ENCODE peak calls at places on chromosome 11, in seven cellular contexts. Q, A, J, F, C, D and T are unnamed samples.

GRCh38 chr11:67640021-67640757 is 626 bp upstream of the TBX10 start:
- DNase-seq in A (peak), C (no peak), F (no peak), J (no peak), Q (peak), D (peak), T (peak)

GRCh38 chr11:3022300-3022967 is 30.3 kb upstream of the NAP1L4 start:
- DNase-seq in J (no peak), F (no peak), Q (peak), A (no peak), C (no peak), D (no peak), T (no peak)

GRCh38 chr11:129278586-129279319 is 86.6 kb upstream of the ARHGAP32 start:
- DNase-seq in J (no peak), C (no peak), F (no peak), D (peak), A (no peak), Q (no peak), T (peak)

GRCh38 chr11:102551188-102551781 is 20.7 kb upstream of the MMP7 start:
- DNase-seq in F (no peak), A (no peak), C (no peak), J (no peak), D (no peak), Q (no peak), T (peak)

GRCh38 chr11:128865490-128865889 is 1.6 kb downstream of the KCNJ1 start:
- DNase-seq in C (no peak), Q (no peak), J (no peak), F (no peak), A (no peak), D (no peak), T (peak)

GRCh38 chr11:47977651-47978050 is 2.7 kb upstream of the PTPRJ start:
- DNase-seq in A (no peak), D (no peak), C (no peak), F (no peak), J (no peak), Q (no peak), T (no peak)

GRCh38 chr11:67409781-67410368 is 5.6 kb upstream of the CARNS1 start:
- DNase-seq in D (no peak), J (no peak), Q (no peak), C (no peak), A (no peak), F (no peak), T (no peak)

GRCh38 chr11:3803726-3804510 is 4.4 kb upstream of the PGAP2 start:
- DNase-seq in F (no peak), A (no peak), Q (peak), D (peak), J (no peak), C (no peak), T (peak)

GRCh38 chr11:128942272-128942612 is 429 bp downstream of the TP53AIP1 start:
- DNase-seq in C (no peak), J (no peak), F (no peak), A (no peak), D (no peak), Q (no peak), T (no peak)

GRCh38 chr11:13883042-13883441 is 79.5 kb upstream of the SPON1 start:
- DNase-seq in J (no peak), F (no peak), A (no peak), C (no peak), Q (no peak), D (no peak), T (no peak)

GRCh38 chr11:71386232-71386631 is 62.0 kb downstream of the DHCR7 start:
- DNase-seq in F (no peak), A (no peak), C (no peak), Q (no peak), D (no peak), J (no peak), T (no peak)

GRCh38 chr11:91846664-91847063 is 378.0 kb upstream of the FAT3 start:
- DNase-seq in F (no peak), A (no peak), J (no peak), Q (no peak), D (no peak), C (no peak), T (no peak)

GRCh38 chr11:64745219-64745522 is 1.2 kb upstream of the RASGRP2 start:
- DNase-seq in F (no peak), J (no peak), A (peak), Q (no peak), C (peak), D (no peak), T (no peak)

GRCh38 chr11:24697722-24698121 is 200.9 kb downstream of the LUZP2 start:
- DNase-seq in Q (peak), A (no peak), F (peak), D (no peak), C (no peak), J (no peak), T (no peak)

GRCh38 chr11:59728913-59729312 is 15.3 kb upstream of the OR10V1 start:
- DNase-seq in D (no peak), A (no peak), C (peak), Q (no peak), F (no peak), J (no peak), T (peak)

GRCh38 chr11:8886332-8886731 is 24.7 kb upstream of the AKIP1 start:
- DNase-seq in D (no peak), F (no peak), J (no peak), A (no peak), C (no peak), Q (no peak), T (no peak)

GRCh38 chr11:87019582-87020271 is 18.0 kb upstream of the TMEM135 start:
- DNase-seq in F (no peak), C (no peak), Q (no peak), J (no peak), A (no peak), D (no peak), T (no peak)

GRCh38 chr11:126132319-126132718 is 69.7 kb upstream of the CDON start:
- DNase-seq in C (no peak), A (no peak), J (no peak), F (no peak), Q (peak), D (peak), T (peak)

GRCh38 chr11:91794146-91794545 is 430.5 kb upstream of the FAT3 start:
- DNase-seq in Q (no peak), J (no peak), C (no peak), A (no peak), F (no peak), D (no peak), T (no peak)

GRCh38 chr11:18265949-18266348 is at the start of gene SAA1:
- DNase-seq in F (no peak), J (no peak), D (no peak), A (no peak), C (no peak), Q (peak), T (peak)

GRCh38 chr11:773425-773824 is 3.9 kb downstream of the GATD1 start:
- DNase-seq in Q (no peak), A (no peak), C (no peak), J (no peak), D (no peak), F (no peak), T (no peak)

GRCh38 chr11:99244613-99245012 is 223.9 kb downstream of the CNTN5 start:
- DNase-seq in A (no peak), D (no peak), F (no peak), J (no peak), Q (no peak), C (no peak), T (no peak)

GRCh38 chr11:133134561-133135173 is 397.6 kb downstream of the OPCML start:
- DNase-seq in J (peak), C (peak), F (peak), A (peak), Q (peak), D (peak), T (peak)

GRCh38 chr11:27420722-27421572 is 51.6 kb downstream of the LGR4 start:
- DNase-seq in D (no peak), F (no peak), A (no peak), J (no peak), Q (no peak), C (peak), T (no peak)

GRCh38 chr11:93936416-93936815 is 84.7 kb upstream of the HEPHL1 start:
- DNase-seq in J (no peak), A (no peak), Q (no peak), D (no peak), C (no peak), F (no peak), T (no peak)

GRCh38 chr11:19735512-19735911 is 22.9 kb downstream of the NAV2 start:
- DNase-seq in A (no peak), Q (no peak), J (no peak), D (no peak), C (no peak), F (no peak), T (no peak)

GRCh38 chr11:120547871-120548681 is 36.5 kb downstream of the GRIK4 start:
- DNase-seq in C (peak), Q (peak), A (no peak), F (no peak), D (peak), J (peak), T (peak)